ENCODE peak calls at places on chromosomes 12 and 14, in eight cellular contexts. O is heart right ventricle, M is ovary, H is left lung, P is breast epithelium, F is RWPE1, A is tibial artery, G is brain microvascular endothelial cell. T is an unnamed sample.

GRCh38 chr12:88579941-88580871 is at the start of gene KITLG:
- DNase-seq in P (peak; percentile 47), H (peak; percentile 93), A (peak; percentile 81), O (peak; percentile 83), M (peak; percentile 85), F (peak; percentile 76), G (peak; percentile 81), T (peak; percentile 86)

GRCh38 chr12:47909839-47910465 is 5.2 kb upstream of the VDR start:
- DNase-seq in G (no peak), F (no peak), M (no peak), O (no peak), H (no peak), P (no peak), A (no peak), T (no peak)

GRCh38 chr12:321606-322326 is 59.1 kb upstream of the SLC6A13 start:
- DNase-seq in P (no peak), F (peak; percentile 12), M (no peak), G (no peak), A (no peak), H (no peak), O (no peak), T (no peak)

GRCh38 chr14:95294834-95295599 is 24.7 kb downstream of the CLMN start:
- DNase-seq in H (no peak), F (peak; percentile 64), O (no peak), G (peak; percentile 32), M (no peak), A (no peak), P (no peak), T (no peak)

GRCh38 chr12:77469614-77470333 is 360.9 kb upstream of the NAV3 start:
- DNase-seq in O (no peak), H (no peak), F (no peak), A (no peak), G (no peak), M (no peak), P (no peak), T (no peak)

GRCh38 chr12:85626031-85626781 is 210.0 kb downstream of the RASSF9 start:
- DNase-seq in A (no peak), O (no peak), G (peak; percentile 64), F (peak; percentile 88), M (no peak), H (no peak), P (no peak), T (no peak)

GRCh38 chr12:131077931-131078391 is 124.3 kb downstream of the ADGRD1 start:
- DNase-seq in A (peak; percentile 17), O (no peak), H (no peak), P (no peak), G (no peak), F (no peak), M (no peak), T (peak; percentile 52)

GRCh38 chr14:69043598-69044267 is 64.6 kb upstream of the ACTN1 start:
- DNase-seq in H (no peak), M (no peak), P (peak; percentile 63), F (no peak), O (peak; percentile 33), G (peak; percentile 70), A (peak; percentile 61), T (peak; percentile 78)

DNA sequence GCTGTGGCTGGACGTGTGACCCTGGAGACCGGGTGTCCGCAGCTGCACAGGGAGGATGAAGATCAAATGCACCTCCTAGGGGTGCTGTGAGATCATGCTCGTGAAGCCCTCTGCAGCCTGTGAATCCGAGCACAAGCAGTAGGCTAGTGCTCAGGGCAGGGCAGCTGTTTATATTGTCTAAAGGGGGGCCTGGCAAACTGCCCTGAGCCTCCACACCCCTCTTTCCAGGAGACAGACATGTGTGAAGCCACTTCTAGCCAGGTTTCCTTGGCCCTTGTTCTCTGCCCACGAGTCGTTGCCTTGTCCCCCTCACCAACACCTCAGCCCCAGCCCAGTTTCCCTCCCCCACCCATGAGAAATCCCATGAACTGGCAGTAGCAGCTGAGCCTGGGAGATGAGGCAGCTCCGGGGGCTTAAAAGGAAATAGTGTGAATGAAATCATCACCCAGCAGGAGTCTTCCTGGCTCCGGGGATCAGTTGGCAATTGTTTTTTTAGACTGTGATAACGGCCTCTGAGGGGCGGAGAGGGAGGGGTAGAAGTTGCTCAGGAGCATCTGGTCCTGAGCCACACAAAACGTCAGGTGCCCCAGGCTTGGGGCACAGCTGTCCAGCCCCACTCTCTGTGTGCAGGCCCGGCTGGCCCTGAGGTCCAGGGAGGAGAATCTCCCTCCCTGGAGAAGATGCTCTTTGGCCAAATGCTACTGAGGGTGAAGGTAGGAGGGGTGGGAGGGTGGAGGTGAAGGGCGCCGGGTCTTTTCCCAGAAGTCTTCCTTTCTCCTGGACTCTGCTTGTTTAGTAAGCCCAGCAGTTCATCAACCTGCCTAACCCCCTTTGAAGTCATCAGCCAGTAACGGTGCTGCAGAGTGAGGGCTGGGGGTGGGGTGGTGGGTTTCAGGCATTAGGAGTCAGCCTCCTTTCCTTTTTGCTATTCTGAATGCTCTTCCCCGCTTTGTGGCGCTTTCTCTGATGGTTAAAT is 4.0 kb downstream of the FGF6 start:
- DNase-seq in H (no peak), G (peak; percentile 46), O (no peak), A (no peak), F (no peak), M (no peak), P (no peak), T (no peak)
- H3K27ac ChIP-seq in H (no peak overlapping the region), G (no peak overlapping the region), O (no peak overlapping the region), A (no peak overlapping the region), F (no peak overlapping the region), M (no peak overlapping the region), P (no peak overlapping the region), T (no peak overlapping the region)

GRCh38 chr12:124381454-124382207 is 86.7 kb downstream of the RFLNA start:
- DNase-seq in M (peak; percentile 91), G (peak; percentile 78), O (peak; percentile 95), A (peak; percentile 92), H (peak; percentile 98), F (peak; percentile 75), P (peak; percentile 91), T (peak; percentile 95)

GRCh38 chr12:124380793-124381453 is 86.0 kb downstream of the RFLNA start:
- DNase-seq in A (no peak), O (no peak), H (no peak), M (no peak), P (no peak), G (no peak), F (no peak), T (no peak)

GRCh38 chr12:124377981-124378509 is 83.2 kb downstream of the RFLNA start:
- DNase-seq in O (no peak), A (no peak), P (no peak), H (no peak), M (no peak), F (no peak), G (no peak), T (no peak)

GRCh38 chr12:124379938-124380754 is 85.3 kb downstream of the RFLNA start:
- DNase-seq in H (peak; percentile 89), G (peak; percentile 85), A (peak; percentile 81), O (peak; percentile 78), M (peak; percentile 87), P (peak; percentile 71), F (peak; percentile 71), T (peak; percentile 93)

GRCh38 chr12:124379379-124379937 is 84.6 kb downstream of the RFLNA start:
- DNase-seq in F (no peak), G (no peak), A (no peak), P (no peak), H (no peak), O (no peak), M (no peak), T (no peak)
- H3K27ac ChIP-seq in F (peak overlapping the region; percentile 96), G (peak overlapping the region; percentile 81), A (peak overlapping the region; percentile 86), P (peak overlapping the region; percentile 94), H (peak overlapping the region; percentile 89), O (peak overlapping the region; percentile 85), M (peak overlapping the region; percentile 47), T (peak overlapping the region; percentile 4)

DNA sequence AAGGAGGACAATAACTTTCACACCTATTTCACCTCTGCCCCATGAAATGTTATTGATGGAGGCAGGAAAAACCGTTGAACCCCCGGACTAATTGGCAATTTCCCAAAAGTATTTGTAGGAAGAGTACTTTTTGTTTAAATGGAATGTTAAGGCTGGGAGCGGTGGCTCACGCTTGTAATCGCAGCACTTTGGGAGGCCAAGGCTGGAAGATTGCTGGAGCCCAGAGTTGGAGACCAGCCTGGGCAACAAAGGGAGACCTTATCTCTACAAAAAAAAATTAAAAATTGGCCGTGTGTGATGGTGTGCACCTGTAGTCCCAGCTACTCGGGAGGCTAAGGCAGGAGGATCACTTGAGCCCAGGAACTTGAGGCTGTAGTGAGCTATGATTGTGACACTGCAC is 26.0 kb upstream of the SPTLC2 start:
- DNase-seq in F (no peak), M (no peak), P (no peak), H (no peak), O (no peak), G (no peak), A (no peak), T (no peak)
- H3K27ac ChIP-seq in F (peak overlapping the region; percentile 44), M (no peak overlapping the region), P (peak overlapping the region; percentile 95), H (peak overlapping the region; percentile 80), O (peak overlapping the region; percentile 85), G (no peak overlapping the region), A (peak overlapping the region; percentile 84), T (no peak overlapping the region)

DNA sequence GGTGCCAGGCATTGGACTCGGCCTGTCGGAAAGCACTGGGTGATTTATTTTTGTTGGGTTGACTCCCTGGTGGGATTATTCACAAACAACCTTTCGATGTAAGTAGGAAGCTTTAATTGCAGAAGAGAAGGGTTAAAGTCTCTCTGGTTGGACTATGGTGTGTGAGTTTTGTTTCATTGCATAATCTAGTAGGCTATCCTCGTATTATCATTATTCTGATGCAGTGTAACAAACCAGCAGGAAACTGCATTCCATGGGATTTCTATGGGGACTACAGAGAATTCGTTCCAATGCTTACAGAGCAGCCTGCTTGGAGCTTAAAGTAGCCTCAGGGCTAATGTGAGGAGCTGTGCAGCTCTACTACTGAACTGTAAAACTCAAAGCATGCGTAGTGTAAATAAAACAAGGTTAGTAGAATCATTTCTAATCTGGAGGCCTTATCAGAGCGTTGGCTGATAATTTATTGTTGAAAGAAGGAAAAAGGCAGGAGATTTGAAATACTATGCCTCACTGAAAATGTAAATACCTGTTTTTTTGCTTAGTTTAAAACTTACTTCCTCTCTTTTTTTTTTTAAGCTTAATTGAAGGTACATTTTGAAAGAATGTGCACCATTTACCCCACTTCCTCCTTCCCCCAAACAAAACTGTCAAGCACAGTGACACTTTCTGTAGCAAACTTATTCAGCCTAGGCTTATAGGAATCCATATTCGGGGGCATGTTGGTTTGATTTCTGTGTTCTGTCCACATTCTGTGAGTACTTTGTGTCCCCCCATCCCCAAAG is 226.7 kb downstream of the NPAS3 start:
- DNase-seq in A (no peak), P (no peak), H (no peak), G (peak; percentile 3), M (no peak), F (no peak), O (no peak), T (no peak)
- H3K27ac ChIP-seq in A (no peak overlapping the region), P (no peak overlapping the region), H (no peak overlapping the region), G (no peak overlapping the region), M (no peak overlapping the region), F (no peak overlapping the region), O (no peak overlapping the region), T (no peak overlapping the region)

T was measured in aorta.